ENCODE peak calls at places on chromosomes 13 and 19, in five cellular contexts. K is GM23338, R is neural progenitor cell, E is hepatocyte, N is SK-N-SH. Z is an unnamed sample.
A peak's percentile ranks its signal among the peaks of the same experiment; 100 is the strongest.

GRCh38 chr13:88541993-88542392 is 870.8 kb downstream of the SLITRK5 start:
- DNase-seq in E (no peak), R (no peak), N (no peak), K (no peak), Z (no peak)

GRCh38 chr13:90420683-90421082 is 926.8 kb upstream of the MIR17HG start:
- DNase-seq in N (no peak), K (peak; percentile 18), E (no peak), R (no peak), Z (no peak)

GRCh38 chr19:41351339-41352245 is 2.1 kb downstream of the TGFB1 start:
- DNase-seq in E (peak; percentile 65), R (peak; percentile 61), N (peak; percentile 62), K (peak; percentile 66), Z (peak; percentile 84)

GRCh38 chr19:38683393-38684077 is 36.1 kb downstream of the ACTN4 start:
- DNase-seq in E (peak; percentile 93), N (no peak), R (peak; percentile 40), K (peak; percentile 95), Z (peak; percentile 93)

GRCh38 chr19:10835089-10835753 is 791 bp downstream of the TMED1 start:
- DNase-seq in E (no peak), R (no peak), N (no peak), K (no peak), Z (peak; percentile 31)

GRCh38 chr19:11480081-11480926 is 542 bp downstream of the ELAVL3 start:
- DNase-seq in K (peak; percentile 46), N (peak; percentile 70), E (no peak), R (no peak), Z (no peak)

GRCh38 chr19:19096641-19097627 is 33.1 kb downstream of the SLC25A42 start:
- DNase-seq in E (peak; percentile 88), N (no peak), R (no peak), K (no peak), Z (no peak)

GRCh38 chr19:18867751-18868150 is 28.2 kb downstream of the CERS1 start:
- DNase-seq in N (no peak), R (no peak), E (no peak), K (no peak), Z (no peak)

GRCh38 chr19:19259741-19260140 is 13.4 kb downstream of the TM6SF2 start:
- DNase-seq in R (peak; percentile 56), N (peak; percentile 80), E (no peak), K (peak; percentile 89), Z (peak; percentile 34)

GRCh38 chr13:97883356-97883755 is 70.1 kb upstream of the IPO5 start:
- DNase-seq in E (no peak), K (no peak), R (no peak), N (no peak), Z (no peak)

GRCh38 chr13:92510416-92510815 is 716.2 kb upstream of the GPC6 start:
- DNase-seq in K (peak; percentile 28), N (no peak), E (no peak), R (no peak), Z (no peak)

GRCh38 chr13:40388617-40389016 is 277.8 kb downstream of the FOXO1 start:
- DNase-seq in N (no peak), K (no peak), R (no peak), E (no peak), Z (no peak)

GRCh38 chr13:105914637-105915036 is 620.8 kb downstream of the EFNB2 start:
- DNase-seq in E (no peak), R (no peak), N (no peak), K (no peak), Z (peak; percentile 72)

GRCh38 chr13:24280722-24281121 is 28.7 kb upstream of the C1QTNF9 start:
- DNase-seq in K (no peak), E (no peak), R (no peak), N (no peak), Z (no peak)

DNA sequence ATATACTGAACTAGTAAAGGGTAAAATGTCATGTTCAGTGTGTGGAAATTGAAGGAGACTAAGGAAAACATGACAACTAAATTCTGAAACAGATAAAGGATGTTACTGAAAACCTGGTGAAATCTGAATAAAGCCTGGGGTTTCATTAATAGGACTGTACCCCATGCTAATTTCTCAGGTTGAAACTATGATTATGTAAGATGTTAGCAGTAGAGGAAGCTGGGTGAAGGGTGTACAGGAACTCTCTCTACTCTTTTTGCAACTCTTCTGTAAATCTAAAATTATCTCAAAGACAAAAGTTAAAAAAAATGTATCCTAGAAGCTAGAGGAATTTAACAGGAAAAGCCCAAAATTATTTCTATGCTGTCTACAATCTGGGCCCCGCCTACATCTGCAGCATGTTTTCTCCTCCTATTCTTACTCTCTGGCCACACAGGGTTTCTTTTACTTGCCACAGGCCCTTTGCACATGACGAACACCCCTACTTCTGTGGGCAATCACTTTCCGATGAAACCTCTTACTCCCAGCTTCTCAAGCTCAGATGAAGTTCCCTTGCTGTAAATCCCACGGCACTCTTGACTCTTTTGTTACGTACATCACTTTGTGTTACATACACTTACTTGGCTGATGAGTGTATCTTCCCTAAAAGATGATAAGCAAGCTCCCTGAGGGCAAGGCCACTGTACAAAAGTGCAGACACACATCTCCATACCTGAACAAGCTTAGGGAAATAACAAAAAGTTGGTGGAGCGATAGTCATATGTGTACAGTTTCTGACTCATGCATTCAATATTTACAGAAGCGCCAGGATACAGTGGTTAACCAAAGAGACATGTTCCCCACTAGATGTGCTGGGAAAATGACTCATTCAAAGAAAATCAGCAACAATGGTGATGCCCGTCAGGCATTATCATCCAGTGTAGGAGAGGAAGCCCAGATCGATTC is 32.6 kb downstream of the RUBCNL start:
- DNase-seq in K (no peak), R (no peak), N (no peak), E (no peak), Z (peak; percentile 97)
- TF ChIP-seq EZH2phosphoT487 in K (no peak), R (no peak), N (no peak), E (no peak), Z (no peak)

GRCh38 chr13:109719962-109720646 is 66.3 kb downstream of the IRS2 start:
- DNase-seq in E (no peak), R (no peak), K (no peak), N (no peak), Z (no peak)

GRCh38 chr13:109718726-109719125 is 67.7 kb downstream of the IRS2 start:
- DNase-seq in E (no peak), K (no peak), N (no peak), R (no peak), Z (no peak)

GRCh38 chr13:109712187-109712601 is 74.2 kb downstream of the IRS2 start:
- DNase-seq in N (no peak), R (peak; percentile 45), E (no peak), K (no peak), Z (no peak)

GRCh38 chr13:109717686-109718085 is 68.7 kb downstream of the IRS2 start:
- DNase-seq in R (no peak), K (no peak), E (no peak), N (no peak), Z (no peak)

GRCh38 chr13:109715902-109716301 is 70.5 kb downstream of the IRS2 start:
- DNase-seq in N (no peak), E (peak; percentile 52), K (no peak), R (peak; percentile 38), Z (peak; percentile 42)
- H3K4me1 ChIP-seq in N (no peaks in the 10 kb centered on the region), E (no peaks in the 10 kb centered on the region), K (no peaks in the 10 kb centered on the region), R (peaks cover 20% of the 10 kb centered on the region), Z (no peaks in the 10 kb centered on the region)

GRCh38 chr13:36841411-36841810 is 22.4 kb downstream of the RFXAP start:
- DNase-seq in E (no peak), K (no peak), R (no peak), N (no peak), Z (no peak)

GRCh38 chr13:36837354-36838092 is 18.5 kb downstream of the RFXAP start:
- DNase-seq in E (no peak), K (no peak), R (no peak), N (no peak), Z (no peak)

GRCh38 chr13:36839981-36840380 is 21.0 kb downstream of the RFXAP start:
- DNase-seq in K (no peak), E (no peak), N (no peak), R (no peak), Z (no peak)

GRCh38 chr13:36840718-36841250 is 21.8 kb downstream of the RFXAP start:
- DNase-seq in R (no peak), K (peak; percentile 42), E (no peak), N (no peak), Z (no peak)

GRCh38 chr13:36839281-36839680 is 20.3 kb downstream of the RFXAP start:
- DNase-seq in N (no peak), E (no peak), R (no peak), K (no peak), Z (no peak)
- TF ChIP-seq EZH2phosphoT487 in N (no peak), E (no peak), R (no peak), K (no peak), Z (no peak)

GRCh38 chr13:110332750-110333149 is 25.7 kb downstream of the COL4A2 start:
- DNase-seq in R (no peak), K (no peak), N (no peak), E (no peak), Z (no peak)
- H3K4me1 ChIP-seq in R (peaks cover 40% of the 10 kb centered on the region), K (peaks cover 25% of the 10 kb centered on the region), N (peaks cover 33% of the 10 kb centered on the region), E (peaks cover 7% of the 10 kb centered on the region), Z (peaks cover 41% of the 10 kb centered on the region)

GRCh38 chr19:17553256-17553655 is 2.2 kb upstream of the COLGALT1 start:
- DNase-seq in E (no peak), K (peak; percentile 45), N (no peak), R (peak; percentile 15), Z (peak; percentile 96)
- TF ChIP-seq EZH2phosphoT487 in E (no peak), K (no peak), N (no peak), R (no peak), Z (no peak)